ENCODE peak calls at places on chromosomes 1 and 21, in seven cellular contexts. J is sigmoid colon, S is tibial nerve, M is body of pancreas, N is psoas muscle, E is MM.1S, H is lower lobe of right lung. T is an unnamed sample.

GRCh38 chr1:171736204-171736603 is 5.7 kb downstream of the VAMP4 start:
- DNase-seq in J (no peak), S (no peak), M (no peak), N (no peak), E (no peak), H (no peak), T (no peak)

GRCh38 chr1:116194592-116194991 is 83.4 kb downstream of the MAB21L3 start:
- DNase-seq in J (no peak), S (no peak), M (no peak), N (no peak), E (peak; percentile 35), H (no peak), T (no peak)

GRCh38 chr1:94550800-94551241 is 9.3 kb upstream of the F3 start:
- DNase-seq in J (no peak), S (no peak), M (peak; percentile 31), N (no peak), E (no peak), H (no peak), T (no peak)

GRCh38 chr1:212490276-212490675 is 57.6 kb downstream of the NENF start:
- DNase-seq in J (no peak), S (no peak), M (no peak), N (no peak), E (no peak), H (no peak), T (no peak)

GRCh38 chr1:94514095-94514727 is 27.3 kb downstream of the F3 start:
- DNase-seq in J (no peak), S (no peak), M (peak; percentile 49), N (no peak), E (no peak), H (no peak), T (no peak)

GRCh38 chr1:210027994-210028393 is 90.0 kb downstream of the SYT14 start:
- DNase-seq in J (no peak), S (no peak), M (no peak), N (no peak), E (no peak), H (no peak), T (no peak)

GRCh38 chr1:244422174-244422573 is 29.5 kb downstream of the ADSS2 start:
- DNase-seq in J (no peak), S (no peak), M (no peak), N (no peak), E (no peak), H (no peak), T (no peak)

GRCh38 chr1:6059866-6060265 is 14.2 kb downstream of the KCNAB2 start:
- DNase-seq in J (no peak), S (no peak), M (no peak), N (no peak), E (no peak), H (no peak), T (no peak)

GRCh38 chr1:19798486-19799232 is 1.1 kb downstream of the TMCO4 start:
- DNase-seq in J (no peak), S (no peak), M (peak; percentile 8), N (no peak), E (no peak), H (no peak), T (no peak)

GRCh38 chr1:234603221-234604204 is 6.5 kb downstream of the IRF2BP2 start:
- DNase-seq in J (no peak), S (no peak), M (no peak), N (no peak), E (no peak), H (no peak), T (no peak)

GRCh38 chr1:84225636-84226035 is 75.9 kb upstream of the SAMD13 start:
- DNase-seq in J (no peak), S (no peak), M (no peak), N (no peak), E (no peak), H (no peak), T (no peak)

GRCh38 chr21:22476726-22477646 is 1478.8 kb downstream of the NCAM2 start:
- DNase-seq in J (no peak), S (no peak), M (no peak), N (no peak), E (no peak), H (no peak), T (no peak)

GRCh38 chr1:54481201-54481884 is 66.7 kb upstream of the ACOT11 start:
- DNase-seq in J (no peak), S (no peak), M (no peak), N (no peak), E (no peak), H (no peak), T (no peak)

GRCh38 chr1:75129660-75130311 is 4.4 kb upstream of the LHX8 start:
- DNase-seq in J (no peak), S (no peak), M (no peak), N (no peak), E (no peak), H (no peak), T (no peak)

DNA sequence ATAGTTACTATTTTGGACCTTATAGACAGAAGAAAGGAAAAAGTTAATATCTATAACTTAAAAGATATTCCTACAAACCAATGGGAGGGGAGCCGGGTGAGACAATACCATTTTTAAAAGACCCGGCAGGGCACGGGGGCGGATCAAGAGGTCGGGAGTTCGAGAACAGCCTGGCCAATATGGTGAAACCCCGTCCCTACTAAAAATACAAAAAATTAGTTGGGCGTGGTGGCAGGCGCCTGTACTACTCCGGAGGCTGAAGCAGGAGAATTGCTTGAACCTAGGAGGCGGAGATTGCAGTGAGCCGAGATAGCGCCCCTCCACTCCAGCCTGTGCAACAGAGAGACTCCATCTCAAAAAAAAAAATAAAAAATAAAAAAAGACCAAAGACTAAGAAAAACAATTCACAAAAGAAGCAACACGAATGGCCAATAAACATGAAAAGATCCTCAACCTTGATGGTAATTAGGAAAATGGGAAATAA is 1.2 kb upstream of the PSMB2 start:
- DNase-seq in J (no peak), S (no peak), M (no peak), N (no peak), E (no peak), H (no peak), T (peak; percentile 11)
- H3K4me3 ChIP-seq in J (peak overlapping the region; percentile 87), S (peak overlapping the region; percentile 87), M (no peak overlapping the region), N (peak overlapping the region; percentile 96), E (peak overlapping the region; percentile 98), H (peak overlapping the region; percentile 82), T (peak overlapping the region; percentile 93)

GRCh38 chr21:45551816-45552695 is 9.8 kb upstream of the SLC19A1 start:
- DNase-seq in J (peak; percentile 56), S (no peak), M (no peak), N (no peak), E (no peak), H (peak; percentile 46), T (no peak)

GRCh38 chr21:45551316-45551715 is 9.1 kb upstream of the SLC19A1 start:
- DNase-seq in J (no peak), S (no peak), M (peak; percentile 39), N (no peak), E (no peak), H (peak; percentile 47), T (no peak)

GRCh38 chr21:45550552-45551210 is 8.4 kb upstream of the SLC19A1 start:
- DNase-seq in J (peak; percentile 66), S (no peak), M (peak; percentile 59), N (no peak), E (no peak), H (peak; percentile 65), T (peak; percentile 70)

GRCh38 chr21:45548711-45549491 is 6.7 kb upstream of the SLC19A1 start:
- DNase-seq in J (no peak), S (no peak), M (no peak), N (no peak), E (no peak), H (peak; percentile 32), T (no peak)

DNA sequence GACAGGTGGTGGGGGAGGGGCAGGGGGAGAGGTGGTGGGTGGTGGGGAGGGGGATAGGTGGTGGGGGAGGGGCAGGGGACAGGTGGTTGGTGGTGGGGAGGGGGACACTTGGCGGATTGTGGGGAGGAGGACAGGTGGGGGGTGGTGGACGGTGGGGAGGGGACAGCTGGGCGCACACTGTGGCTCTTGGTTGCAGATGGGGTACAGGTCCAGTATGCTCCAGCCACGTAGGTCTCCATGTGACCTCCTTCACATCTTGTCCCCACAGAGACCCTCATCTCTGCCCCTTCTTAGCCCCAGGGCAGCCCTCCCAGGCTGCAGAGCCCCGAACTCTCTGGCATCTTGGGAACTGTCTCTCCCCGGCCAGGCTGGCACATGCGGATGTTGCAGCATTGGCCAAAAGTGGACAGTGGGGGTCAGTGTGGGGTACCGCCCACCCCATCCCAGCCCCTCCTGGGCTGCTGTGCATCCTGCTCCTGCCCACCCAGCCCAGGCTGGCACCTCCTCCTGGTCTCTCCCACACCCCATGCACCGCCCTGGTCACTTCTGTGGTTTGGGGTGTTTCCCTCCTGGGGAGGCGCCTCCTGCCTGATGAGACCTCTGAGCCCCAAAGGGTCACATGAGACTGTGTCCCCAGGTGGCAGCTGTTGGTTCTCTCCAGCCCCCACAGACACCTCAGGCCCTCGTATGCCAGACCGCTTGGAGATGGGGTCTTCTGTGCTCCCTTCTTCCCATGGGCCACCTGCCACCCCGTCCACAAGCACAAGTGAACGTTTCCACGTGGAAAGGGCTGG is 7.6 kb upstream of the SLC19A1 start:
- DNase-seq in J (peak; percentile 64), S (no peak), M (no peak), N (no peak), E (no peak), H (peak; percentile 60), T (peak; percentile 56)
- TF ChIP-seq CTCF in J (no peak), S (no peak), M (no peak), N (no peak), E (no peak), H (no peak), T (peak; percentile 24)

GRCh38 chr1:40753142-40753882 is 30.3 kb upstream of the KCNQ4 start:
- DNase-seq in J (no peak), S (no peak), M (no peak), N (no peak), E (no peak), H (no peak), T (peak; percentile 38)

GRCh38 chr1:40754201-40754600 is 29.4 kb upstream of the KCNQ4 start:
- DNase-seq in J (no peak), S (no peak), M (no peak), N (no peak), E (no peak), H (no peak), T (no peak)

GRCh38 chr1:40756523-40756922 is 27.1 kb upstream of the KCNQ4 start:
- DNase-seq in J (no peak), S (no peak), M (no peak), N (no peak), E (no peak), H (no peak), T (no peak)

GRCh38 chr1:40757084-40757483 is 26.5 kb upstream of the KCNQ4 start:
- DNase-seq in J (no peak), S (no peak), M (no peak), N (no peak), E (no peak), H (no peak), T (no peak)

GRCh38 chr1:40755052-40755451 is 28.5 kb upstream of the KCNQ4 start:
- DNase-seq in J (no peak), S (no peak), M (peak; percentile 7), N (no peak), E (no peak), H (no peak), T (no peak)
- H3K36me3 ChIP-seq in J (peaks cover 19% of the 10 kb centered on the region), S (peaks cover 85% of the 10 kb centered on the region), M (no peaks in the 10 kb centered on the region), N (peaks cover 99% of the 10 kb centered on the region), E (peaks cover 3% of the 10 kb centered on the region), H (peaks cover 86% of the 10 kb centered on the region), T (peaks cover 33% of the 10 kb centered on the region)

GRCh38 chr1:152191260-152191659 is 32.2 kb upstream of the RPTN start:
- DNase-seq in J (no peak), S (no peak), M (no peak), N (no peak), E (no peak), H (no peak), T (no peak)
- H3K4me3 ChIP-seq in J (no peak overlapping the region), S (no peak overlapping the region), M (no peak overlapping the region), N (no peak overlapping the region), E (no peak overlapping the region), H (no peak overlapping the region), T (no peak overlapping the region)

GRCh38 chr1:156451486-156452184 is 48.9 kb downstream of the MEF2D start:
- DNase-seq in J (no peak), S (no peak), M (no peak), N (no peak), E (no peak), H (no peak), T (no peak)
- TF ChIP-seq CTCF in J (no peak), S (no peak), M (no peak), N (no peak), E (no peak), H (no peak), T (peak; percentile 13)

T was measured in GM06990.